ENCODE peak calls at places on chromosomes 7 and 10, in eight cellular contexts. F is neural crest cell; W is GM10248; G is mesendoderm; S is ovary; L is stimulated activated CD4-positive, alpha-beta T cell treated with anti-CD3 and anti-CD28 coated beads, Interleukin-2, amount 100 ng/mL, for 48 hours; P is SK-N-SH; D is hepatocyte. E is an unnamed sample.

GRCh38 chr10:16995867-16996529 is 133.6 kb downstream of the CUBN start:
- DNase-seq in P (no peak), F (no peak), S (no peak), L (no peak), D (no peak), G (peak; percentile 86), W (no peak), E (no peak)

GRCh38 chr10:70649526-70649925 is 22.8 kb upstream of the ADAMTS14 start:
- DNase-seq in F (no peak), S (no peak), L (no peak), W (no peak), D (no peak), G (no peak), P (no peak), E (peak; percentile 36)

GRCh38 chr7:44222074-44222473 is 21.3 kb downstream of the YKT6 start:
- DNase-seq in P (no peak), D (no peak), S (no peak), G (no peak), L (no peak), F (no peak), W (no peak), E (no peak)

GRCh38 chr10:122407375-122408125 is 33.0 kb downstream of the PLEKHA1 start:
- DNase-seq in G (no peak), S (peak; percentile 39), L (peak; percentile 40), W (no peak), F (no peak), P (no peak), D (no peak), E (no peak)

GRCh38 chr10:69483988-69484387 is 32.7 kb downstream of the TSPAN15 start:
- DNase-seq in W (no peak), D (no peak), S (no peak), L (no peak), G (no peak), P (no peak), F (no peak), E (no peak)

GRCh38 chr10:22624289-22624738 is 90.1 kb downstream of the PIP4K2A start:
- DNase-seq in F (no peak), W (no peak), G (peak; percentile 87), P (no peak), S (no peak), L (no peak), D (peak; percentile 21), E (no peak)

GRCh38 chr10:96236876-96237275 is 34.5 kb downstream of the BLNK start:
- DNase-seq in P (no peak), G (no peak), F (no peak), S (no peak), L (no peak), D (no peak), W (no peak), E (no peak)

GRCh38 chr7:139610595-139610994 is 87.1 kb downstream of the CLEC2L start:
- DNase-seq in S (no peak), P (no peak), G (no peak), F (no peak), D (no peak), L (no peak), W (no peak), E (no peak)

GRCh38 chr10:47253030-47253637 is 46.9 kb upstream of the GDF10 start:
- DNase-seq in L (no peak), P (no peak), W (no peak), S (no peak), F (no peak), D (no peak), G (no peak), E (no peak)

GRCh38 chr7:69599879-69600764 is 1.8 kb downstream of the AUTS2 start:
- DNase-seq in W (peak; percentile 27), S (peak; percentile 17), P (peak; percentile 69), D (peak; percentile 32), L (no peak), G (peak; percentile 36), F (no peak), E (peak; percentile 35)

GRCh38 chr7:107995184-107996071 is 7.5 kb downstream of the LAMB1 start:
- DNase-seq in F (no peak), W (no peak), P (peak; percentile 50), L (no peak), S (no peak), G (peak; percentile 89), D (peak; percentile 56), E (no peak)

GRCh38 chr10:76024460-76025123 is 593.2 kb downstream of the LRMDA start:
- DNase-seq in D (no peak), W (no peak), G (no peak), F (no peak), L (no peak), S (no peak), P (no peak), E (no peak)